ENCODE peak calls at places on chromosomes 4 and X, in six cellular contexts. One of them, this sample, is unnamed.

GRCh38 chr4:100317032-100317864 is 127.0 kb upstream of the DDIT4L start:
- DNase-seq in foreskin keratinocyte: no peak
- DNase-seq in kidney: no peak
- DNase-seq in fibroblast of pulmonary artery: peak
- DNase-seq in CD8-positive, alpha-beta T cell: no peak
- DNase-seq in K562: no peak
- DNase-seq in this sample: no peak

GRCh38 chrX:95919605-95920004 is 765.0 kb upstream of the DIAPH2 start:
- DNase-seq in foreskin keratinocyte: no peak
- DNase-seq in fibroblast of pulmonary artery: no peak
- DNase-seq in K562: no peak
- DNase-seq in CD8-positive, alpha-beta T cell: no peak
- DNase-seq in kidney: no peak
- DNase-seq in this sample: no peak

GRCh38 chrX:106932492-106932923 is 12.3 kb downstream of the CLDN2 start:
- DNase-seq in K562: no peak
- DNase-seq in CD8-positive, alpha-beta T cell: no peak
- DNase-seq in kidney: no peak
- DNase-seq in fibroblast of pulmonary artery: peak
- DNase-seq in foreskin keratinocyte: no peak
- DNase-seq in this sample: no peak

GRCh38 chr4:100907465-100908454 is 389.9 kb upstream of the EMCN start:
- DNase-seq in fibroblast of pulmonary artery: peak
- DNase-seq in CD8-positive, alpha-beta T cell: no peak
- DNase-seq in K562: no peak
- DNase-seq in kidney: no peak
- DNase-seq in foreskin keratinocyte: peak
- DNase-seq in this sample: no peak

GRCh38 chrX:15947648-15948317 is 93.2 kb upstream of the AP1S2 start:
- DNase-seq in CD8-positive, alpha-beta T cell: no peak
- DNase-seq in fibroblast of pulmonary artery: peak
- DNase-seq in foreskin keratinocyte: peak
- DNase-seq in kidney: no peak
- DNase-seq in K562: peak
- DNase-seq in this sample: no peak

GRCh38 chr4:15855804-15856475 is 77.8 kb downstream of the CD38 start:
- DNase-seq in foreskin keratinocyte: no peak
- DNase-seq in K562: no peak
- DNase-seq in CD8-positive, alpha-beta T cell: no peak
- DNase-seq in kidney: peak
- DNase-seq in fibroblast of pulmonary artery: no peak
- DNase-seq in this sample: no peak

GRCh38 chr4:16066586-16067128 is 17.2 kb downstream of the PROM1 start:
- DNase-seq in CD8-positive, alpha-beta T cell: no peak
- DNase-seq in foreskin keratinocyte: no peak
- DNase-seq in fibroblast of pulmonary artery: no peak
- DNase-seq in kidney: no peak
- DNase-seq in K562: no peak
- DNase-seq in this sample: no peak

GRCh38 chrX:155086202-155086840 is 15.0 kb downstream of the BRCC3 start:
- DNase-seq in kidney: peak
- DNase-seq in CD8-positive, alpha-beta T cell: peak
- DNase-seq in K562: peak
- DNase-seq in fibroblast of pulmonary artery: peak
- DNase-seq in foreskin keratinocyte: no peak
- DNase-seq in this sample: peak

GRCh38 chr4:65546882-65547281 is 123.4 kb downstream of the EPHA5 start:
- DNase-seq in kidney: no peak
- DNase-seq in K562: no peak
- DNase-seq in CD8-positive, alpha-beta T cell: no peak
- DNase-seq in fibroblast of pulmonary artery: no peak
- DNase-seq in foreskin keratinocyte: no peak
- DNase-seq in this sample: no peak

GRCh38 chr4:126614456-126614855 is 1018.3 kb upstream of the INTU start:
- DNase-seq in foreskin keratinocyte: no peak
- DNase-seq in kidney: no peak
- DNase-seq in K562: no peak
- DNase-seq in CD8-positive, alpha-beta T cell: no peak
- DNase-seq in fibroblast of pulmonary artery: no peak
- DNase-seq in this sample: no peak

GRCh38 chr4:158781963-158782362 is 13.1 kb downstream of the FNIP2 start:
- DNase-seq in fibroblast of pulmonary artery: no peak
- DNase-seq in CD8-positive, alpha-beta T cell: no peak
- DNase-seq in K562: no peak
- DNase-seq in foreskin keratinocyte: no peak
- DNase-seq in kidney: no peak
- DNase-seq in this sample: no peak

GRCh38 chrX:152869972-152870371 is 27.9 kb upstream of the ZNF185 start:
- DNase-seq in foreskin keratinocyte: no peak
- DNase-seq in K562: no peak
- DNase-seq in kidney: no peak
- DNase-seq in CD8-positive, alpha-beta T cell: no peak
- DNase-seq in fibroblast of pulmonary artery: no peak
- DNase-seq in this sample: no peak
- TF ChIP-seq CTCF in foreskin keratinocyte: peak
- TF ChIP-seq CTCF in K562: peak
- TF ChIP-seq CTCF in kidney: no peak
- TF ChIP-seq CTCF in CD8-positive, alpha-beta T cell: no peak
- TF ChIP-seq CTCF in fibroblast of pulmonary artery: no peak
- TF ChIP-seq CTCF in this sample: no peak

DNA sequence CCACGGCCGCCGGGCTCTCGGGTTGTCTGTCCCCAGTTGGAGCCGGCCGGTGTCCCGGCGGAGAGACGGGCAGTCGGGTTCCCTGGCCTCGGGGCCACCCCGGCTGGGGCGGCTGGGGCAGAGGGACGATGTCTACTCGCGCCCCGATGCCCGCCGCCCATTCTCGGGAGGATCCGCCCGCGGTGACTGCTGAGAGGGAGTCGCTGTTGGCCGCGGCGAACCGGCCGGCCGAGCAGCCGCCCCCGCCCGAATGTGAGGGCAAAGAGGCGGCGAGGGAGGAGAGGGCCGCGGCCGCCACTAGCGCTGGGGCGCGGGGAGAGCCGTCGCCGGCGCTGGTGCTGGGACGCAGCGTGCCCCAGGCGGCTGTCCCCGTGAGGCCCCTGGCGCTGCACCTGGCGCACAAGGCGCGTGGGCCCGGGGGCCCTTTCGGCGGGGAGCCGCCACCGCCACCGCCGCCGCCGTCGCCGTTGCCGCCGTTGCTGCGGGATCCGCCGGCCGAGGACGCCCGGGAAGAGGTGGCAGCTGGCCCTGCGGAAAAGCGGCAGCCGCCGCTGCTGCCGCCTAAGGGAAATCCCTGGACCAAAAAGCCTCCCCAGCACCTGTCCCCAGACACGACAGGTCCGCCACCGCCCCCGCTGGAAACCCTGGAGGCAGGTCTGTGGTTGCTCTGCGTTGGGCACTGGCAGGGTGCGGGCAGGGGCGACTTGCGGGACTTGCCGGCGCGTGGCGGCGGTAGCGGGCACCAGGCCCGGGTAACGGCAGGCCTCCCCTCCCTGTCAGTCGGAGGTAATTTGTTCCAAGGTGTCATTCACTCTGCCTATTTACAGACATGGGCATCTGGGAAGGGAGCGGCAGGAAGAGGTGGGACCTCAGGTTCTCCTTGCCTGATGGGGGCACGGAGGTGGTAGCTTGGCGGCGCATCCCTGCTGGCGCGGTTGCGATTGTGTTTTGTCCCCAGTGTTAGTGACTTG is 739 bp downstream of the LARP1B start:
- DNase-seq in K562: peak
- DNase-seq in foreskin keratinocyte: peak
- DNase-seq in kidney: peak
- DNase-seq in fibroblast of pulmonary artery: peak
- DNase-seq in CD8-positive, alpha-beta T cell: peak
- DNase-seq in this sample: peak
- TF ChIP-seq CTCF in K562: no peak
- TF ChIP-seq CTCF in foreskin keratinocyte: peak
- TF ChIP-seq CTCF in kidney: no peak
- TF ChIP-seq CTCF in fibroblast of pulmonary artery: peak
- TF ChIP-seq CTCF in CD8-positive, alpha-beta T cell: no peak
- TF ChIP-seq CTCF in this sample: peak

GRCh38 chr4:42296196-42296595 is 101.1 kb upstream of the SHISA3 start:
- DNase-seq in K562: no peak
- DNase-seq in fibroblast of pulmonary artery: peak
- DNase-seq in kidney: no peak
- DNase-seq in CD8-positive, alpha-beta T cell: no peak
- DNase-seq in foreskin keratinocyte: no peak
- DNase-seq in this sample: no peak
- TF ChIP-seq CTCF in K562: no peak
- TF ChIP-seq CTCF in fibroblast of pulmonary artery: peak
- TF ChIP-seq CTCF in kidney: no peak
- TF ChIP-seq CTCF in CD8-positive, alpha-beta T cell: no peak
- TF ChIP-seq CTCF in foreskin keratinocyte: no peak
- TF ChIP-seq CTCF in this sample: peak

GRCh38 chrX:72203421-72203820 is 21.9 kb downstream of the PIN4 start:
- DNase-seq in CD8-positive, alpha-beta T cell: no peak
- DNase-seq in kidney: no peak
- DNase-seq in fibroblast of pulmonary artery: no peak
- DNase-seq in foreskin keratinocyte: no peak
- DNase-seq in K562: no peak
- DNase-seq in this sample: no peak
- TF ChIP-seq CTCF in CD8-positive, alpha-beta T cell: no peak
- TF ChIP-seq CTCF in kidney: no peak
- TF ChIP-seq CTCF in fibroblast of pulmonary artery: no peak
- TF ChIP-seq CTCF in foreskin keratinocyte: no peak
- TF ChIP-seq CTCF in K562: no peak
- TF ChIP-seq CTCF in this sample: no peak

GRCh38 chr4:115851918-115852766 is 738.7 kb upstream of the NDST4 start:
- DNase-seq in CD8-positive, alpha-beta T cell: no peak
- DNase-seq in K562: peak
- DNase-seq in kidney: no peak
- DNase-seq in foreskin keratinocyte: no peak
- DNase-seq in fibroblast of pulmonary artery: peak
- DNase-seq in this sample: no peak
- TF ChIP-seq CTCF in CD8-positive, alpha-beta T cell: no peak
- TF ChIP-seq CTCF in K562: peak
- TF ChIP-seq CTCF in kidney: peak
- TF ChIP-seq CTCF in foreskin keratinocyte: peak
- TF ChIP-seq CTCF in fibroblast of pulmonary artery: peak
- TF ChIP-seq CTCF in this sample: peak

DNA sequence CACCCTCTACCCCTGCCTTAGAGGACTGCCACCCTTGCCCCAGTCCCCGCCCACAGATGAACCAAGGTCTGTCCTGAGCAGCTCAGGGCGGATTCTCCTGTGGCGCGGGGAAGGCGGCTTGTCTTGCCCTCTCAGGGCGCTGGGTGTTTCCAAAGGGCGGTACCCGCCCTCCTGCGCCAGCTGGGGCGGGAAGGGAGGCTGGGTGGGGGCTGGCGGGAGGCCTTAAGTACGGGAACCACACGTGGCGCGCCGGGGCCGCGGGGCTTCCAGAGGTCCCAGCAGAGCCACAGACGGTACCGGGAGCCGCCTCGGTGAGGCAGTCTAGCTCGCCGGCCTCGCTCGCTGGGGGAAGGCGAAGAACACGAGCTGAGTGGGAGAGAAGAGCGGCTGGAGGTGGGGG is 361.1 kb downstream of the MID1IP1 start:
- DNase-seq in fibroblast of pulmonary artery: no peak
- DNase-seq in K562: no peak
- DNase-seq in kidney: peak
- DNase-seq in CD8-positive, alpha-beta T cell: peak
- DNase-seq in foreskin keratinocyte: no peak
- DNase-seq in this sample: no peak
- TF ChIP-seq CTCF in fibroblast of pulmonary artery: no peak
- TF ChIP-seq CTCF in K562: no peak
- TF ChIP-seq CTCF in kidney: peak
- TF ChIP-seq CTCF in CD8-positive, alpha-beta T cell: peak
- TF ChIP-seq CTCF in foreskin keratinocyte: peak
- TF ChIP-seq CTCF in this sample: peak

DNA sequence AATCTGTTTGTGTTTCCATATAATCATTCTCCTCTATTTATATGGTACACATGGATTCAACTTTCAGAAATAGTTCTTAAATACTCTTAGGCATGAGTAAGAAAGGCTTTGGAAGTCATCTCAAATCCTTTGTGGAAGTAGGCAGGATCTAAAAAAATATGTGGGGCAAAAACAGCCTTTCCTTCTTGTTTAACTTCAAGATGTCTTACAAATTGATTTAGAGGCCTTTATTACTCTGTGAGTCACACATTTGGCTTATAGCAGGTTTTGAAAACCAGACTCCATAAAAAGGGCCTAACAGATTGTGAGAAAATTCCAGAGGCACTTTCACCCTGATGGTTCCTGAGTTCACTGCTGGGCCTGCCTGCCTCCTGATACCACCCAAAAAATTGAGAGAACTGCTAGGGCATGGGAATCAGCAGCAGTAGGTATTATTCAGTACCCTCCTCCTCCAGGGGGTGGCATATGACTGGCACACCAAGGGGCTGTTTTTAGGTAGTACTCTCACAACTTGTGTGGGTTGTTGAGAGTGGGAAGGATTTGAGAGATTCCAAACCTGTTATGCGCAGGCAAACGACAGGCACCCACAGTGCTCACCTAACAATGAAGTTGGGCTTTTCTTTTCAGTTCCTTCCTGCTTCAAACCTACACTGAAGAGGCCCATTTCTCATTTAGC is 162.7 kb upstream of the MBNL3 start:
- DNase-seq in foreskin keratinocyte: no peak
- DNase-seq in CD8-positive, alpha-beta T cell: no peak
- DNase-seq in K562: no peak
- DNase-seq in fibroblast of pulmonary artery: no peak
- DNase-seq in kidney: no peak
- DNase-seq in this sample: no peak
- TF ChIP-seq CTCF in foreskin keratinocyte: peak
- TF ChIP-seq CTCF in CD8-positive, alpha-beta T cell: no peak
- TF ChIP-seq CTCF in K562: no peak
- TF ChIP-seq CTCF in fibroblast of pulmonary artery: no peak
- TF ChIP-seq CTCF in kidney: no peak
- TF ChIP-seq CTCF in this sample: peak